ENCODE peak calls at places on chromosomes 13 and 19, in eight cellular contexts. H is Peyer's patch, Y is body of pancreas, R is sigmoid colon, G is H1, X is esophagus muscularis mucosa, E is uterus, C is HCT116. J is an unnamed sample.

GRCh38 chr13:35025314-35025713 is 83.2 kb downstream of the NBEA start:
- DNase-seq in C (no peak), H (no peak), Y (no peak), X (no peak), E (no peak), G (no peak), R (no peak), J (no peak)

GRCh38 chr13:47252627-47253026 is 355.8 kb upstream of the HTR2A start:
- DNase-seq in Y (no peak), C (no peak), E (no peak), R (no peak), X (no peak), H (no peak), G (no peak), J (no peak)

GRCh38 chr13:92390217-92390616 is 836.4 kb upstream of the GPC6 start:
- DNase-seq in R (no peak), G (no peak), Y (no peak), C (no peak), E (no peak), H (no peak), X (no peak), J (no peak)

GRCh38 chr13:47330031-47330430 is 433.2 kb upstream of the HTR2A start:
- DNase-seq in G (no peak), C (no peak), X (no peak), R (no peak), Y (no peak), H (no peak), E (no peak), J (no peak)

GRCh38 chr19:18440421-18440877 is 2.5 kb upstream of the ISYNA1 start:
- DNase-seq in E (no peak), Y (no peak), R (no peak), X (no peak), H (no peak), C (no peak), G (no peak), J (peak)

GRCh38 chr19:31173991-31174390 is 175.2 kb downstream of the TSHZ3 start:
- DNase-seq in H (no peak), X (peak), C (no peak), R (no peak), E (no peak), G (no peak), Y (no peak), J (no peak)

GRCh38 chr13:74040200-74040599 is 94.0 kb downstream of the KLF12 start:
- DNase-seq in R (no peak), X (no peak), H (peak), C (peak), Y (peak), E (no peak), G (peak), J (peak)

GRCh38 chr13:111490611-111491010 is 170.2 kb downstream of the TEX29 start:
- DNase-seq in Y (no peak), X (no peak), G (no peak), R (no peak), H (no peak), C (no peak), E (no peak), J (no peak)

GRCh38 chr13:20911037-20911436 is 8.5 kb upstream of the XPO4 start:
- DNase-seq in R (no peak), E (no peak), Y (no peak), C (no peak), X (no peak), H (no peak), G (no peak), J (no peak)

GRCh38 chr13:47930649-47931165 is 70.4 kb downstream of the SUCLA2 start:
- DNase-seq in E (no peak), R (no peak), X (no peak), G (no peak), H (no peak), Y (no peak), C (no peak), J (no peak)

GRCh38 chr19:33639034-33639681 is 17.4 kb downstream of the CHST8 start:
- DNase-seq in X (no peak), E (no peak), C (no peak), H (no peak), G (no peak), Y (no peak), R (peak), J (peak)

GRCh38 chr19:44315883-44316282 is 11.1 kb upstream of the ZNF235 start:
- DNase-seq in H (no peak), Y (no peak), C (no peak), X (no peak), G (no peak), R (no peak), E (no peak), J (no peak)

GRCh38 chr19:33235269-33235995 is 9.8 kb upstream of the SLC7A10 start:
- DNase-seq in C (peak), Y (peak), R (peak), E (peak), H (peak), G (peak), X (peak), J (peak)

GRCh38 chr13:75258159-75258782 is 223.7 kb downstream of the TBC1D4 start:
- DNase-seq in G (no peak), X (peak), H (no peak), C (peak), E (no peak), Y (no peak), R (no peak), J (no peak)

GRCh38 chr13:99125335-99125915 is 75.2 kb upstream of the UBAC2 start:
- DNase-seq in C (no peak), E (no peak), X (no peak), G (no peak), H (no peak), Y (no peak), R (no peak), J (no peak)

GRCh38 chr13:44932171-44932849 is 57.0 kb downstream of the NUFIP1 start:
- DNase-seq in C (no peak), G (no peak), H (no peak), R (no peak), Y (no peak), E (no peak), X (no peak), J (no peak)

GRCh38 chr19:48943081-48943480 is 9.6 kb downstream of the DHDH start:
- DNase-seq in Y (no peak), H (no peak), E (no peak), G (no peak), X (no peak), R (no peak), C (no peak), J (no peak)

GRCh38 chr13:69324109-69324886 is 783.3 kb upstream of the ATXN8OS start:
- DNase-seq in Y (no peak), C (peak), H (no peak), G (no peak), R (no peak), E (no peak), X (no peak), J (no peak)

GRCh38 chr19:24048261-24048660 is 38.7 kb upstream of the ZNF254 start:
- DNase-seq in H (no peak), E (no peak), G (no peak), C (no peak), R (no peak), X (no peak), Y (no peak), J (no peak)

GRCh38 chr19:1383311-1384084 is at the start of gene NDUFS7:
- DNase-seq in C (peak), Y (peak), G (peak), H (peak), R (peak), E (peak), X (peak), J (peak)

GRCh38 chr13:89383891-89384290 is 1712.7 kb downstream of the SLITRK5 start:
- DNase-seq in Y (no peak), G (no peak), C (no peak), E (no peak), H (no peak), R (no peak), X (no peak), J (no peak)

GRCh38 chr19:48741222-48741999 is 1.0 kb upstream of the RASIP1 start:
- DNase-seq in E (no peak), R (no peak), X (no peak), H (peak), C (no peak), Y (peak), G (peak), J (peak)

GRCh38 chr13:75871059-75871458 is 234.9 kb downstream of the LMO7 start:
- DNase-seq in G (no peak), C (no peak), X (no peak), E (no peak), H (no peak), Y (no peak), R (no peak), J (no peak)

DNA sequence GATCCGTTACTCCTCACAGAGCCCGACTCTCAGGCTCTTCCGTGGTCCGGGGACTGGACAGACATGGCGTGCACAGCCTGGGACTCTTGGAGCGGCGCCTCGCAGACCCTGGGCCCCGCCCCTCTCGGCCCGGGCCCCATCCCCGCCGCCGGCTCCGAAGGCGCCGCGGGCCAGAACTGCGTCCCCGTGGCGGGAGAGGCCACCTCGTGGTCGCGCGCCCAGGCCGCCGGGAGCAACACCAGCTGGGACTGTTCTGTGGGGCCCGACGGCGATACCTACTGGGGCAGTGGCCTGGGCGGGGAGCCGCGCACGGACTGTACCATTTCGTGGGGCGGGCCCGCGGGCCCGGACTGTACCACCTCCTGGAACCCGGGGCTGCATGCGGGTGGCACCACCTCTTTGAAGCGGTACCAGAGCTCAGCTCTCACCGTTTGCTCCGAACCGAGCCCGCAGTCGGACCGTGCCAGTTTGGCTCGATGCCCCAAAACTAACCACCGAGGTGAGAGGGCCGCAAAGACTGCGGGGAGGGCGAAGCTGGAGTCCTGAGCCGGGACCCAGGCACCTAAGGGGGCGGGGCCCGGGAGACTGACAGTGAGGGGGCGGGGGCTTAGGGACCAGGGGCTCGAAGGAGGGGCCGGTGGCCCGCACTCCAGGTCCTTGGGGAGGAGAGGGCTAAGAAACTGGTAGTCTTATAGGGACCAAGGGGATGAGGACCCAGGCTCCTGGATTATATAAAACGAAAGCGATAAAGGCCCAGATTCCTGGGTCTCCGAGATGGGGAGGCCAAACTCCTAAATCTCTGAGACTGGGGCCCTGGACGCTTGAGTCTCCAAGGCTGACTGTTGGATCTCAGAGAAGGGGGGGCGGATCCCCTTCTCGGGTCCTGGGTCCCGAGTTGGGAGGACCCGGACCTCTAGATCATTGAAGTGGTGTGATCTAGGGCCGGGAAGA is 2.0 kb downstream of the ETV2 start:
- DNase-seq in Y (peak), R (peak), X (peak), G (peak), C (peak), H (peak), E (peak), J (peak)
- TF ChIP-seq POLR2A in Y (peak), R (no peak), X (no peak), G (peak), C (peak), H (peak), E (peak), J (peak)

GRCh38 chr19:16180611-16181010 is 4.6 kb upstream of the FAM32A start:
- DNase-seq in Y (no peak), X (no peak), R (no peak), H (no peak), G (no peak), E (no peak), C (no peak), J (no peak)

GRCh38 chr19:16185925-16186234 is 670 bp downstream of the FAM32A start:
- DNase-seq in E (no peak), C (no peak), Y (no peak), R (no peak), H (no peak), G (no peak), X (no peak), J (no peak)

GRCh38 chr19:16184665-16185122 is 516 bp upstream of the FAM32A start:
- DNase-seq in R (no peak), G (no peak), X (no peak), Y (no peak), H (no peak), E (no peak), C (no peak), J (peak)

GRCh38 chr19:16188521-16188920 is 3.3 kb downstream of the FAM32A start:
- DNase-seq in E (no peak), H (no peak), C (no peak), Y (no peak), X (no peak), R (no peak), G (no peak), J (peak)

GRCh38 chr19:16185123-16185924 is at the start of gene FAM32A:
- DNase-seq in C (peak), G (peak), R (peak), X (peak), E (peak), Y (peak), H (peak), J (peak)
- TF ChIP-seq POLR2A in C (peak), G (peak), R (peak), X (no peak), E (peak), Y (peak), H (peak), J (peak)

GRCh38 chr13:77026255-77026782 is 640 bp downstream of the FBXL3 start:
- DNase-seq in X (peak), R (peak), E (peak), C (peak), G (peak), Y (peak), H (peak), J (peak)
- TF ChIP-seq POLR2A in X (peak), R (no peak), E (no peak), C (no peak), G (peak), Y (no peak), H (peak), J (no peak)

GRCh38 chr19:16111909-16112752 is 442 bp downstream of the RAB8A start:
- DNase-seq in C (no peak), Y (no peak), H (no peak), X (no peak), R (peak), G (no peak), E (no peak), J (no peak)
- TF ChIP-seq POLR2A in C (peak), Y (peak), H (peak), X (no peak), R (peak), G (no peak), E (peak), J (no peak)

GRCh38 chr19:53867225-53868090 is at the start of gene MYADM:
- DNase-seq in G (peak), X (peak), H (peak), C (peak), E (peak), R (peak), Y (peak), J (peak)

GRCh38 chr19:53870485-53870844 is 2.8 kb downstream of the MYADM start:
- DNase-seq in C (no peak), Y (peak), H (no peak), X (no peak), G (no peak), E (no peak), R (no peak), J (peak)

GRCh38 chr19:53865918-53866696 is 1.6 kb upstream of the MYADM start:
- DNase-seq in E (peak), C (peak), R (peak), Y (peak), H (peak), G (peak), X (no peak), J (peak)

GRCh38 chr19:53868892-53869804 is 1.5 kb downstream of the MYADM start:
- DNase-seq in R (peak), X (peak), G (peak), Y (peak), E (peak), C (peak), H (peak), J (peak)

DNA sequence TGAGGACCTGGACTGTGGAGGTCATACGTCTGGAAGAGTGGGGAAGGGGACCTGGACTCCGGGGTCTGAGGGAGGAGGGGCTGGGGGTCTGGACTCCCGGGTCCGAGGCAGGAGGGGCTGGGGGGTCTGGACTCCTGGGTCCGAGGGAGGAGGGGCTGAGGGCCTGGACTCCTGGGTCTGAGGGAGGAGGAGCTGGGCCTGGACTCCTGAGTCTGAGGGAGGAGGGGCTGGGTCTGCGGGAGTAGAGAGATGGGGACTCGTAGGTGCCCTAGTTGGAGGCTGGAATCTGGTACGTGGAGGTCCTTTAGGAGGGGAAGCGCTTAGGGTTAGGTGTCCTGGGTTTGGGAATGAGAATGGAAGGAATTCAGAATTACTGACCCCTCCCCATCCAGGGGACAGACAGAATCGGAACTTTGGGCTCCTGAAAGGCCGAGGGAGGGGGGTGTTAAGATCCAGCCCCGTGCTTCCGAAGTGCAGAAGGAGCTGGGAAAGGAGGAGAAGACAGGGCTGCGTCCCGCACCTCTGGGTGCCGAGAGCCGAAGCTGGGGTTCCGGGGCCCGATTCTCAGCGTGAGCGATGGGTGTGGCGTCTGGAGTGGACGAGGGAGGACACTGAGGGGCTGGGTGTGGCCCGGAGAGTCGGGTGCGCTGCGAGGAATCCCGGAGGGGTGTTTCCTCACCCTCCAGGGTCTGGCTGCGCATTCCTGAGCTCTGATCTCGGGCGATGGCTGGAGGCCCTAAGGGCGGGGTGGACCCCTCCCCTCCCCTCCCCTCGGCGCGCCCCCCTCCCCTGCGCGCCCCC is 608 bp downstream of the MYADM start:
- DNase-seq in G (peak), E (peak), R (peak), Y (peak), H (peak), X (no peak), C (no peak), J (peak)
- TF ChIP-seq POLR2A in G (peak), E (no peak), R (no peak), Y (no peak), H (no peak), X (no peak), C (no peak), J (no peak)

DNA sequence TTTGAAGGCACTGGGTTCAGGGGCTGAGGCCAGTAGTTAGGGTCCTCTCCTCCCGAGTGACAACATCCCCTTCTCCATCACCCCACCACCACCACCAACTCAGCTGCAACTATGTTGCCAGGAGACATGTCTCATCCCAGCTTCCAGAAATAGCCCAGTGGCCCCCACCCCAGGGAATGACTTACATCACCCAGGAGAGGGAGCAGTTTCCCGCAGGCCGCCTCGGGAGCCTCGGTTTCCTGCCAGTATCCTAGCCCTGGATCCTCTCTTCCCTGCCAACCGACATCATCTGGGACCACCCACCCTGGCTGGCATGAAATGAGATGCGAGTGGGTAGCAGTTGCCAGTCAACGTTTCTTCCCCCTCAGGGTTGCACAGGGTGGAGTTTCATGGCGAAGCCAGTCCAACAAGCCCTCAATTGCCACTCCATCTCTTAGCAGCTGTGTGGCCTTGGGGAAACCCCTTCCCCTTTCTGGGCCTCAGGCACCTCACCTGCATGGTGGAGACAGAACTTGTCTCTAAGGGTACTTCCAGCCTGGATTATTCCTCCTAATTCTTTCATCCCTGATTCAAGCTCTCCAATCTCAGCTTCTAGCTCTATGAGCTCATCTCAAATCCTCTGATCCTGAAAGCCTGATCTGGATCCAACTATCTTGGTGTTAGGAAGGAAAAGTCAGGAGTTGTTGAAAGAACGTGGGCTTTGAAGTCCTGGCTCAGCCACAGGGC is 3.9 kb upstream of the GSK3A start:
- DNase-seq in C (no peak), X (peak), E (peak), Y (peak), H (peak), R (peak), G (peak), J (peak)
- TF ChIP-seq POLR2A in C (no peak), X (no peak), E (no peak), Y (no peak), H (no peak), R (no peak), G (no peak), J (no peak)

DNA sequence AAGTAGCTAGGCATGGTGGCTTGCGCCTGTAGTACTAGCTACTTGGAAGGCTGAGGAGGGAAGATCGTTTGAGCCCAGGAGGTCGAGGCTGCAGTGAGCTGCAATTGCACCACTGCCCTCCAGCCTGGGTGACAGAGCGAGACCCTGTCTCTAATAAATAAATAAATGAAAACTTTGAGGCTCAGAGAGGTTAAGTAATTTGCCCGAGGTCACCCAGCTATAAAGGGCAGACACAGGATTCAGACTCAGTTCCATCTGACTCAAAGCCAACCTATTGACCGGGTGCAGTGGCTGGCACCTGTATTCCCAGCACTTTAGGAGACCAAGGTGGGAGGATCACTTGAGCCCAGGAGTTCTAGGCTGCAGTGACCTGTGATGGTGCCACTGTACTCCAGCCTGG is 7.4 kb upstream of the OLFM2 start:
- DNase-seq in E (no peak), H (no peak), Y (no peak), C (no peak), X (no peak), G (no peak), R (no peak), J (no peak)
- TF ChIP-seq POLR2A in E (no peak), H (no peak), Y (no peak), C (no peak), X (no peak), G (no peak), R (no peak), J (no peak)

J was measured in spleen.